ENCODE peak calls at places on chromosomes 11 and 22, in nine cellular contexts. F is stimulated activated CD4-positive, alpha-beta T cell treated with anti-CD3 and anti-CD28 coated beads, Interleukin-1b, Interleukin-23, amount 100 ng/mL, for 1 hour; K is psoas muscle; E is foreskin fibroblast; I is stimulated activated CD8-positive, alpha-beta memory T cell treated with anti-CD3 and anti-CD28 coated beads, Interleukin-15, amount 100 ng/mL, for 4 hours; D is NCI-H1105 treated with DMSO at 0.1 percent for 48 hours; U is CD4-positive, alpha-beta T cell; N is NCI-H1092 treated with DMSO at 0.1 percent for 48 hours; Q is T-cell. V is an unnamed sample.

GRCh38 chr11:85918910-85919794 is 64.0 kb downstream of the CCDC83 start:
- DNase-seq in F (no peak), K (no peak), E (peak), I (no peak), D (peak), U (no peak), N (no peak), Q (no peak), V (no peak)

GRCh38 chr11:124193221-124193945 is 10.2 kb downstream of the OR10D3 start:
- DNase-seq in F (no peak), K (no peak), E (no peak), I (no peak), D (no peak), U (no peak), N (no peak), Q (no peak), V (no peak)

GRCh38 chr11:104001474-104001873 is 35.0 kb upstream of the DDI1 start:
- DNase-seq in F (no peak), K (no peak), E (peak), I (no peak), D (no peak), U (no peak), N (no peak), Q (no peak), V (no peak)

GRCh38 chr11:112440518-112440917 is 179.9 kb upstream of the PLET1 start:
- DNase-seq in F (no peak), K (no peak), E (no peak), I (no peak), D (no peak), U (no peak), N (no peak), Q (no peak), V (no peak)

GRCh38 chr11:134479206-134479955 is 67.3 kb upstream of the B3GAT1 start:
- DNase-seq in F (no peak), K (no peak), E (no peak), I (no peak), D (no peak), U (no peak), N (no peak), Q (no peak), V (no peak)

GRCh38 chr11:8757047-8757446 is 74.5 kb downstream of the RPL27A start:
- DNase-seq in F (no peak), K (no peak), E (no peak), I (no peak), D (no peak), U (no peak), N (no peak), Q (no peak), V (no peak)

GRCh38 chr11:56716379-56716854 is 17.5 kb downstream of the OR9G1 start:
- DNase-seq in F (no peak), K (no peak), E (no peak), I (no peak), D (no peak), U (no peak), N (no peak), Q (no peak), V (no peak)

GRCh38 chr22:27420817-27421361 is 380.7 kb downstream of the MN1 start:
- DNase-seq in F (no peak), K (peak), E (peak), I (no peak), D (peak), U (no peak), N (peak), Q (no peak), V (no peak)

GRCh38 chr22:38415046-38415445 is 40.0 kb downstream of the KCNJ4 start:
- DNase-seq in F (no peak), K (peak), E (no peak), I (no peak), D (no peak), U (no peak), N (no peak), Q (no peak), V (no peak)

GRCh38 chr11:115720537-115721308 is 216.5 kb upstream of the CADM1 start:
- DNase-seq in F (no peak), K (no peak), E (no peak), I (no peak), D (no peak), U (no peak), N (peak), Q (no peak), V (no peak)

GRCh38 chr22:31143537-31143936 is 3.2 kb upstream of the PLA2G3 start:
- DNase-seq in F (no peak), K (no peak), E (peak), I (no peak), D (no peak), U (no peak), N (no peak), Q (no peak), V (no peak)

GRCh38 chr22:17368727-17369552 is at the start of gene CECR2:
- DNase-seq in F (no peak), K (peak), E (peak), I (no peak), D (peak), U (no peak), N (peak), Q (no peak), V (peak)

GRCh38 chr11:562046-562645 is 1.4 kb downstream of the RASSF7 start:
- DNase-seq in F (no peak), K (no peak), E (no peak), I (no peak), D (no peak), U (no peak), N (no peak), Q (no peak), V (no peak)

GRCh38 chr11:128714881-128715280 is 21.0 kb downstream of the FLI1 start:
- DNase-seq in F (no peak), K (no peak), E (peak), I (no peak), D (no peak), U (no peak), N (no peak), Q (no peak), V (no peak)

GRCh38 chr11:95089620-95090542 is at the start of gene ENDOD1:
- DNase-seq in F (peak), K (peak), E (peak), I (peak), D (peak), U (peak), N (peak), Q (peak), V (peak)

GRCh38 chr11:33694346-33695050 is 6.1 kb downstream of the C11orf91 start:
- DNase-seq in F (no peak), K (no peak), E (peak), I (no peak), D (no peak), U (no peak), N (peak), Q (no peak), V (no peak)

GRCh38 chr11:134040386-134041297 is 28.2 kb upstream of the JAM3 start:
- DNase-seq in F (no peak), K (no peak), E (peak), I (no peak), D (no peak), U (no peak), N (no peak), Q (no peak), V (no peak)

GRCh38 chr22:46460835-46461234 is 76.6 kb downstream of the CELSR1 start:
- DNase-seq in F (no peak), K (no peak), E (no peak), I (no peak), D (peak), U (no peak), N (no peak), Q (no peak), V (no peak)

GRCh38 chr11:128288368-128288767 is 299.0 kb downstream of the ETS1 start:
- DNase-seq in F (no peak), K (no peak), E (peak), I (no peak), D (no peak), U (no peak), N (no peak), Q (no peak), V (no peak)

GRCh38 chr22:50192056-50192824 is 6.5 kb downstream of the TRABD start:
- DNase-seq in F (no peak), K (no peak), E (peak), I (no peak), D (no peak), U (no peak), N (no peak), Q (no peak), V (peak)

GRCh38 chr11:68402355-68403031 is 58.1 kb upstream of the PPP6R3 start:
- DNase-seq in F (no peak), K (no peak), E (no peak), I (no peak), D (no peak), U (no peak), N (no peak), Q (no peak), V (no peak)

GRCh38 chr22:20111045-20111688 is 4.7 kb upstream of the RANBP1 start:
- DNase-seq in F (no peak), K (peak), E (peak), I (no peak), D (peak), U (no peak), N (peak), Q (no peak), V (no peak)

GRCh38 chr11:32451808-32452207 is 16.5 kb upstream of the WT1 start:
- DNase-seq in F (no peak), K (no peak), E (no peak), I (no peak), D (no peak), U (no peak), N (no peak), Q (no peak), V (no peak)

GRCh38 chr11:33444835-33445594 is 187.8 kb downstream of the HIPK3 start:
- DNase-seq in F (no peak), K (no peak), E (peak), I (no peak), D (no peak), U (no peak), N (no peak), Q (no peak), V (no peak)

GRCh38 chr11:31761636-31762035 is 49.5 kb downstream of the PAX6 start:
- DNase-seq in F (no peak), K (no peak), E (no peak), I (no peak), D (no peak), U (no peak), N (no peak), Q (no peak), V (no peak)

GRCh38 chr11:48036466-48036865 is 56.1 kb downstream of the PTPRJ start:
- DNase-seq in F (no peak), K (no peak), E (peak), I (no peak), D (no peak), U (no peak), N (no peak), Q (no peak), V (no peak)

GRCh38 chr11:110525883-110526282 is 96.1 kb downstream of the FDX1 start:
- DNase-seq in F (no peak), K (peak), E (peak), I (no peak), D (peak), U (no peak), N (peak), Q (no peak), V (no peak)

V was measured in naive B cell.